ENCODE peak calls at places on chromosomes 13 and 19, in ten cellular contexts. M is GM10248, E is progenitor cell of endocrine pancreas, H is coronary artery, Q is AG10803, O is RWPE1, B is uterus, R is fibroblast of the aortic adventitia, Y is mucosa of descending colon, K is HL-60. T is an unnamed sample.

GRCh38 chr13:79898202-79898826 is 417.4 kb downstream of the NDFIP2 start:
- DNase-seq in H (no peak), Y (no peak), B (no peak), E (no peak), Q (no peak), K (no peak), O (no peak), M (no peak), R (no peak), T (no peak)

GRCh38 chr13:112573710-112574109 is 14.2 kb downstream of the TUBGCP3 start:
- DNase-seq in Y (no peak), H (no peak), E (no peak), R (no peak), B (no peak), O (no peak), Q (no peak), K (no peak), M (no peak), T (no peak)

GRCh38 chr13:36160297-36160696 is 29.1 kb upstream of the DCLK1 start:
- DNase-seq in H (no peak), B (no peak), Y (no peak), R (no peak), O (no peak), E (no peak), Q (no peak), K (no peak), M (no peak), T (no peak)

GRCh38 chr13:45055198-45055901 is 65.0 kb upstream of the GTF2F2 start:
- DNase-seq in O (peak), Q (peak), R (peak), E (no peak), M (peak), Y (peak), B (peak), K (peak), H (no peak), T (peak)

GRCh38 chr19:33110201-33110910 is 21.6 kb upstream of the WDR88 start:
- DNase-seq in B (no peak), Y (no peak), R (peak), E (no peak), Q (no peak), M (no peak), H (no peak), K (no peak), O (no peak), T (no peak)

GRCh38 chr13:33169273-33169980 is 116.1 kb downstream of the STARD13 start:
- DNase-seq in Q (peak), B (no peak), Y (no peak), H (no peak), K (no peak), O (peak), M (no peak), R (peak), E (no peak), T (no peak)

GRCh38 chr19:18345296-18345695 is 4.9 kb downstream of the PGPEP1 start:
- DNase-seq in K (no peak), H (no peak), Q (no peak), O (no peak), B (no peak), E (no peak), R (no peak), M (no peak), Y (no peak), T (no peak)

GRCh38 chr13:99987180-99988047 is 5.8 kb downstream of the ZIC2 start:
- DNase-seq in O (no peak), E (no peak), Y (no peak), B (no peak), K (no peak), R (no peak), Q (no peak), H (no peak), M (no peak), T (no peak)

GRCh38 chr13:23637813-23638212 is 67.6 kb downstream of the TNFRSF19 start:
- DNase-seq in O (no peak), M (no peak), H (no peak), B (no peak), R (no peak), K (no peak), Q (peak), Y (no peak), E (no peak), T (no peak)

GRCh38 chr13:29817604-29818378 is 32.6 kb downstream of the UBL3 start:
- DNase-seq in E (no peak), K (peak), Q (no peak), O (no peak), B (no peak), M (peak), R (peak), H (no peak), Y (no peak), T (no peak)

GRCh38 chr19:1513492-1514294 is 874 bp upstream of the ADAMTSL5 start:
- DNase-seq in R (peak), O (peak), H (no peak), K (peak), E (no peak), B (peak), Y (peak), Q (peak), M (peak), T (peak)

GRCh38 chr13:51729853-51730553 is 74.0 kb downstream of the DHRS12 start:
- DNase-seq in E (no peak), K (no peak), O (peak), Q (peak), H (peak), B (peak), R (peak), M (no peak), Y (no peak), T (peak)

GRCh38 chr13:97125051-97125809 is 96.9 kb upstream of the MBNL2 start:
- DNase-seq in Y (peak), O (peak), R (peak), K (no peak), E (no peak), Q (peak), M (no peak), H (no peak), B (peak), T (peak)

GRCh38 chr13:66200555-66200954 is 1029.6 kb downstream of the PCDH9 start:
- DNase-seq in M (no peak), Q (no peak), E (no peak), K (no peak), Y (no peak), O (no peak), R (peak), B (no peak), H (no peak), T (no peak)

GRCh38 chr13:50909605-50910482 is at the start of gene RNASEH2B:
- DNase-seq in R (peak), E (peak), Y (peak), M (peak), Q (peak), O (peak), K (peak), B (peak), H (peak), T (peak)

GRCh38 chr13:32039488-32040013 is 8.0 kb downstream of the FRY start:
- DNase-seq in E (no peak), R (no peak), H (no peak), Y (no peak), Q (peak), K (no peak), M (no peak), B (no peak), O (no peak), T (no peak)

GRCh38 chr13:71798723-71799122 is 68.3 kb downstream of the DACH1 start:
- DNase-seq in O (no peak), E (no peak), M (no peak), B (no peak), K (no peak), H (no peak), Q (no peak), Y (no peak), R (no peak), T (no peak)

GRCh38 chr19:13022859-13023636 is 27.8 kb downstream of the NFIX start:
- DNase-seq in R (peak), Y (peak), M (peak), E (no peak), Q (peak), K (peak), O (peak), B (peak), H (peak), T (no peak)

DNA sequence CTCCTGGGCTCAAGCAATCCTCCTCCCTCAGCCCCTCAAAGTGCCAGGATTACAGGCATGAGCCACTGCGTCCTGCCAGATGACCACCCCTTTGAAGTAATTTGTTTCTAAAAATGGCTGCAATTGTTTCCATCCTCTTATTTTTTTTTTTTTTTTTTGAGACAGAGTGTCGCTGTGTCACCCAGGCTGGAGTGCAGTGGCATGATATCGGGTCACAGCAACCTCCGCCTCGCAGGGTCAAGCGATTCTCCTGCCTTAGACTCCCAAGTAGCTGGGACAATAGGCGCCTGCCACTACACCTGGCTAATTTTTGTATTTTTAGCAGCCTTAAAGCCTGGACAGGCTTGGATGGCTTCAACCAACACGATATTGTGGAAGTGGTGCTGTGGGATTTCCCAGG is 22.3 kb upstream of the DPP9 start:
- DNase-seq in Y (no peak), M (no peak), K (no peak), E (no peak), R (no peak), B (no peak), Q (no peak), H (no peak), O (no peak), T (no peak)
- TF ChIP-seq CTCF in Y (no peak), M (no peak), K (no peak), E (no peak), R (no peak), B (no peak), Q (no peak), H (no peak), O (no peak), T (no peak)

GRCh38 chr19:41646589-41647204 is 19.8 kb upstream of the CEACAM4 start:
- DNase-seq in Y (no peak), Q (peak), K (no peak), E (no peak), O (no peak), B (no peak), H (no peak), M (no peak), R (peak), T (no peak)
- TF ChIP-seq CTCF in Y (no peak), Q (peak), K (peak), E (no peak), O (no peak), B (no peak), H (no peak), M (peak), R (peak), T (peak)

GRCh38 chr13:110359840-110360301 is 52.8 kb downstream of the COL4A2 start:
- DNase-seq in M (no peak), O (no peak), B (no peak), H (peak), K (no peak), R (no peak), E (no peak), Y (no peak), Q (no peak), T (no peak)
- TF ChIP-seq CTCF in M (no peak), O (no peak), B (no peak), H (no peak), K (no peak), R (no peak), E (no peak), Y (no peak), Q (no peak), T (no peak)

GRCh38 chr19:54416695-54417491 is 1.6 kb downstream of the TTYH1 start:
- DNase-seq in O (no peak), K (no peak), E (no peak), M (no peak), Q (no peak), R (no peak), B (no peak), Y (no peak), H (no peak), T (no peak)

GRCh38 chr19:54414156-54414555 is 1.1 kb upstream of the TTYH1 start:
- DNase-seq in B (no peak), Q (no peak), Y (no peak), M (no peak), K (no peak), H (no peak), R (no peak), O (no peak), E (no peak), T (no peak)

GRCh38 chr19:54412877-54413276 is 2.4 kb upstream of the TTYH1 start:
- DNase-seq in H (no peak), M (no peak), K (no peak), Y (no peak), O (no peak), B (no peak), R (no peak), Q (no peak), E (no peak), T (no peak)

GRCh38 chr19:54415901-54416621 is 797 bp downstream of the TTYH1 start:
- DNase-seq in M (no peak), Q (no peak), K (no peak), Y (no peak), R (no peak), O (no peak), B (no peak), H (no peak), E (no peak), T (no peak)

GRCh38 chr19:54415208-54415900 is at the start of gene TTYH1:
- DNase-seq in Y (no peak), O (no peak), E (peak), Q (no peak), K (no peak), B (no peak), M (peak), R (no peak), H (no peak), T (no peak)
- TF ChIP-seq CTCF in Y (no peak), O (no peak), E (peak), Q (no peak), K (no peak), B (no peak), M (no peak), R (peak), H (no peak), T (peak)

GRCh38 chr13:26095846-26096245 is 44.0 kb upstream of the SHISA2 start:
- DNase-seq in H (no peak), R (no peak), B (no peak), O (no peak), E (no peak), Q (no peak), Y (no peak), M (no peak), K (no peak), T (no peak)

DNA sequence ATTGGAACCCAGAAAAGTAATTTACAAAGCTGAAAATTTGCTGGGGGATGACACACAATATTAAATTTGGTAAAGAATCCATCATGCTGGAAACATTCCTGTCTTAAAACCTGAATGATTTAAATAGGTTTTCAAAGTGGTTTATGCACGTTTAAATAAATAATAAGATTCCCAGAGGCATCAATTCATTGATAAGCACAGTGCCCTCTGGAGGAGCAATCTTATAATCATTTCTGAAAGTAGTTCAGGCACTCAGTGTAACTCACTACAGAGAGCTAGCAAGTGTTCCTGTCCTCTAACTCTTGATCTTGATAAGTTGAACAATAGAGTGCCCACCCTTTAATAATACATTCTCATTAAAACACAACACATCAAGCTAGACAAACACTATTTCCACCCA is 43.5 kb upstream of the SHISA2 start:
- DNase-seq in M (no peak), H (no peak), Q (no peak), O (no peak), B (no peak), Y (no peak), K (no peak), E (no peak), R (no peak), T (no peak)
- TF ChIP-seq CTCF in M (no peak), H (no peak), Q (no peak), O (no peak), B (no peak), Y (no peak), K (no peak), E (peak), R (no peak), T (no peak)

GRCh38 chr13:48739346-48740037 is 85.8 kb downstream of the CYSLTR2 start:
- DNase-seq in O (no peak), Y (no peak), E (no peak), M (no peak), B (no peak), K (no peak), R (peak), Q (no peak), H (no peak), T (no peak)
- TF ChIP-seq CTCF in O (no peak), Y (no peak), E (no peak), M (no peak), B (no peak), K (no peak), R (no peak), Q (no peak), H (no peak), T (no peak)

DNA sequence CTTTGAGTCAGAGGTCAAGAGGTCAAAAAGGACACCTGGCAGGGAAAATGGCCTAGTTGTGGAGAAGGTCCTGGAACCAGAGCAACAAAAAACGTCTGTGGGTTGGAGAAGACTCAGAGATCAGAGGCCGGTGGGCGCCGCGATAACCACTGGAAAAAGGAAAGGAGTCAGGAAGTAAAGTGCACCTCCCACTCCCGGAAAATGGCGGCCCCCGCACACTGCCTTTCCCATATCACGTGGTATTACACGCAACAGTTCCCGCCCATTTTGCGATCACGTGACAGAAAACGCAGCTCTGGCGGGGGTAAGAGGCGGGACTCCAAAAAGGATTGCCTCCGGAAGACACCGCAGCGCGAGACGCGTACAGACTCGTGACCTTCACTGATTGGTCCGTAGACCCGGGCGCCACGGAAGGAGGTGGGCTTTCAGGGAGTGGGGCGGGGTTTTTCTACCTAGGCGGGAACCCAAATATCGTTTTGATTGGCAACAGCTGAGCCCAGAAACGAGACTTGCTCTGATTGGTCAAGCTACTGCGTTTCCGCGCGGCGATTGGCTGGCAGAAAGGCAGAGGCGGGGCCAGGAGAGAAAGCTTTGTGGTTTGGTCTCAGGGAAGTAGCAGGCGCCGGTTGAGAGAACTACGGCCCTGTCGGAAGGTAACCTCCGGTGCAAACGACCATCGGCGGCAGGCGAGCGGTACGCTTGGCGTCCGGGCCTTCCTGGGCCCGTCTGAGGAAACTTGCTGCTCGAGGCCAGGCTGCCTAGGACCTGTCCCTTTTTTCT is at the start of gene ACTMAP:
- DNase-seq in H (peak), R (peak), Y (peak), E (peak), M (peak), O (peak), Q (peak), K (peak), B (peak), T (peak)
- TF ChIP-seq CTCF in H (no peak), R (no peak), Y (no peak), E (no peak), M (no peak), O (no peak), Q (no peak), K (no peak), B (no peak), T (no peak)